ENCODE peak calls at places on chromosomes 12 and 14, in five cellular contexts. I is CD8-positive, alpha-beta T cell; U is CD8-positive, alpha-beta memory T cell; P is gastrocnemius medialis; J is mesenchymal stem cell. S is an unnamed sample. For H3K9me3, the result is how much of the 10 kb centered on the place peaks cover.

GRCh38 chr14:43729149-43729548 is 777.9 kb downstream of the FSCB start:
- DNase-seq in I (no peak), U (no peak), P (no peak), J (peak), S (no peak)

GRCh38 chr12:128727999-128728398 is 95.8 kb downstream of the SLC15A4 start:
- DNase-seq in I (no peak), U (no peak), P (no peak), J (no peak), S (peak)

GRCh38 chr12:58252914-58253313 is 311.5 kb downstream of the ATP23 start:
- DNase-seq in I (no peak), U (no peak), P (no peak), J (no peak), S (no peak)

GRCh38 chr14:80080601-80081000 is 130.7 kb downstream of the DIO2 start:
- DNase-seq in I (no peak), U (no peak), P (no peak), J (no peak), S (no peak)

GRCh38 chr12:114834621-114835020 is 150.6 kb upstream of the TBX3 start:
- DNase-seq in I (no peak), U (no peak), P (no peak), J (peak), S (peak)

GRCh38 chr12:57461904-57462306 is 2.3 kb downstream of the GLI1 start:
- DNase-seq in I (no peak), U (no peak), P (no peak), J (no peak), S (no peak)

GRCh38 chr14:33061667-33062325 is 123.1 kb downstream of the NPAS3 start:
- DNase-seq in I (no peak), U (no peak), P (no peak), J (no peak), S (no peak)

GRCh38 chr12:116982721-116983502 is 72.2 kb downstream of the FBXW8 start:
- DNase-seq in I (no peak), U (no peak), P (no peak), J (no peak), S (no peak)

GRCh38 chr14:96053600-96054381 is 14.6 kb downstream of the C14orf132 start:
- DNase-seq in I (no peak), U (no peak), P (no peak), J (peak), S (peak)

GRCh38 chr12:6934110-6934509 is 6.4 kb downstream of the ATN1 start:
- DNase-seq in I (no peak), U (no peak), P (no peak), J (no peak), S (no peak)

GRCh38 chr14:43005807-43006206 is 1399.1 kb downstream of the LRFN5 start:
- DNase-seq in I (no peak), U (no peak), P (no peak), J (peak), S (no peak)

GRCh38 chr12:128644664-128645296 is 179.0 kb downstream of the SLC15A4 start:
- DNase-seq in I (no peak), U (peak), P (no peak), J (no peak), S (no peak)

GRCh38 chr12:59929091-59929490 is 333.3 kb downstream of the SLC16A7 start:
- DNase-seq in I (no peak), U (no peak), P (no peak), J (peak), S (peak)

DNA sequence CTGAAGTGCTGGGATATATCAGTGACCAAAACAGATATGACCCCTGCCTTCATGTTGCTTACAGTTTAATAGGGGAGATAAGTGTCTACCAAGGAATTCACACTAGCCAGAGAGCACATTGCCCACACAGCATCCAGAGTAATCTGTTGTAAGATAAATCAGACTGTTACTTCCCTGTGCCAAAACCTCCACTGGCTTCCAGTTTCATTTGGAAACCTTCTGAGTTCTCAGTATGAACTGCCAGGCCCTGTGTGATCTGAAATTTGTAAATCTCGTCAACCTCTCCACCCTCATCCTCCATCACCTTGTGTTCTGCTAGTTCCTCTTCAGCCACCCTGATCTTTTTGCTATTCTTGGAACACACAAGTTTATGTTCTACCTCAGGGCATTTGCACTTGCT is 154.7 kb downstream of the ETV6 start:
- DNase-seq in I (no peak), U (no peak), P (no peak), J (no peak), S (no peak)
- H3K4me3 ChIP-seq in I (no peak), U (no peak), P (no peak), J (no peak), S (no peak)

GRCh38 chr12:62879691-62880090 is 55.3 kb downstream of the PPM1H start:
- DNase-seq in I (no peak), U (no peak), P (no peak), J (no peak), S (no peak)
- H3K9me3 ChIP-seq in I (under half), U (under half), P (under half), J (under half), S (under half)

DNA sequence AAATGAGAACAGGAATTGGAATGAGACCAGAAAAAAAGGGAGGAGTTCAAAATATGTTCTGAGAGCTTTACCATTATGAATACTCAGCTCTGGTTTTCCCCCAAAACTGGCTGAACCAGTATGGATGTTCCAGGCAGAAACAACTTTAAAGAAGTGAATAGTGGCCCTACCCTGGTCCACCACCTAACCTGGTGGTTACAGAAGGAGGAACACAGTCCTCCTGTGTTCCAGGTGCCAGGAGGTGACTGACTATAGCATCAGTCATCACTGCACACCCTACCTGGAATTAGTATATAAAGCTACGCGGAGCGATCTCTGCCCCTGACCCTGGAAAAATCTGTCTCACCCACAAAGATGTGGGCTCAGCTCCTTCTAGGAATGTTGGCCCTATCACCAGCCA is at the start of gene A2ML1:
- DNase-seq in I (no peak), U (no peak), P (no peak), J (no peak), S (no peak)
- H3K4me3 ChIP-seq in I (no peak), U (no peak), P (no peak), J (no peak), S (no peak)

GRCh38 chr14:46596236-46596635 is 55.3 kb downstream of the RPL10L start:
- DNase-seq in I (no peak), U (no peak), P (no peak), J (no peak), S (no peak)
- H3K9me3 ChIP-seq in I (under half), U (under half), P (under half), J (under half), S (under half)

GRCh38 chr14:58331111-58331510 is 32.8 kb downstream of the ARID4A start:
- DNase-seq in I (peak), U (peak), P (peak), J (peak), S (peak)
- H3K4me3 ChIP-seq in I (no peak), U (peak), P (no peak), J (no peak), S (no peak)

GRCh38 chr14:30179381-30180130 is 251.9 kb upstream of the PRKD1 start:
- DNase-seq in I (no peak), U (no peak), P (no peak), J (no peak), S (no peak)
- H3K9me3 ChIP-seq in I (under half), U (under half), P (under half), J (under half), S (under half)

DNA sequence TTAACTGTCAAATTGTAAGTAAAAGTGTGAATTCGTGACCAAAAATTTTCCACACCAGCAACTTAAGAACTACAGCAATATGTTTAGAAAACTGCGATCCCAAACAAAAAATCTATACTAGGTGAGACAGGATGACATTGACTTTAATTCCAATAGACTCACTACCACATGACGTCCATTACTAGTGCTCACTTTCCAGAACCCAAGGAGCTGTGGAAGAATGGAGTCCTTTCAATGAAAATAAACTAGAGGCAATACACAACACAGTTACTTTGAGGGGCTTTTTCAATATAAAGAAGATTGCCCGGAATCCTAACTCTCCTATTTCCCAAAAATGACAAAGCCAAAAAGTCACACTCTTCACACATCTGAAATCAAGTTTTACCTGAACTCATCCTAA is 1.4 kb downstream of the EPS8 start:
- DNase-seq in I (no peak), U (peak), P (no peak), J (peak), S (no peak)
- H3K4me3 ChIP-seq in I (no peak), U (no peak), P (peak), J (peak), S (peak)

DNA sequence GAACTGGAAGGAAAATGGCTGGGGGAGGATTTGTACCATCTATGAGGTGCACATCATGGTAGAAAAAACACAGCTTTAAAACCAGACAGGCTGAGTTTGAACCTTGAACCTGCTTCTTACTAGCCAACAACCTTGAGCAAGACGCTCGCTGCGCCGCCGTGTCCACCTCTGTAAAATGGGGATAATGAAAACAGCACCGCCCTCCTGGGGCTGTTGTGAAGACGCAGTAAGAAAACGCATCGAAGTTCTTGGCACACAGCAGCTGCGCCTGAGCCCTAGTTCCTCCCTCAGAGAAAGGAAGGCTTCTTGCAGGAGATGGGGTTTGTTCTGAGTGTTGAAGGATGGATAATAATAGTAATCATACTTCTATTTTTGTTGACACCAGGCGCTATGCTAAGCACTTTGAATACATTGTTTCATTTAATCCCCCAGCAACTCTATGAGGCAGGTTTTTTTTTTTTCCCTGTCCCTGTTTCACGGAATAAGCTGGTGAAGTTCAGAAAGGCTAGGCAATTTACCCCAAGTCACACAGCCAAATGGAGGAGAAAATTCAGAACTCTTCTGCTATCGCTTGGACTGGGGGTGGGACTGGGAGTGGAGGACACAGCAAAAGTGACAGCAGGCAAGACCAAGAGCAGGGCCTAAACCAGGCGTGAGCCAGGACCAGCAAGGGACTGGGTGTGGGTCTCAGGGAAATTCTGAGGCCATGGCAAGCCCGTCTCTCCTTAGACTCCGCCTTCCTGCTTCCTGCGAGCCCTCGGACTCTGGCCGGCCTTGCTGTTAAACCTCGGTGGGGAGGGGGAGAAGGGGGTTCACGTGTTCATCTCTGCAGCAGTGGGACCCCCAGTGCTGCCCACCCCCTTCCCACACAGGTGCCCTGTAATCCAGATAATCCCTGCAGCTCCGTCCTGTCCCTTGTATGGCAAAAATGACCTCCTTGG is 97.5 kb downstream of the LRRC74A start:
- DNase-seq in I (no peak), U (no peak), P (no peak), J (no peak), S (no peak)
- H3K9me3 ChIP-seq in I (under half), U (under half), P (under half), J (under half), S (under half)